ENCODE peak calls at places on chromosome 17, in nine cellular contexts. R is pancreas, M is heart left ventricle, W is left ventricle myocardium inferior, I is HepG2, T is PC-3, J is fibroblast of lung, V is uterus, S is AG04450. F is an unnamed sample.

GRCh38 chr17:79806863-79807720 is 10.2 kb upstream of the CBX8 start:
- DNase-seq in R (no peak), M (no peak), W (no peak), I (no peak), T (no peak), J (no peak), V (no peak), S (no peak), F (no peak)

GRCh38 chr17:69874220-69874670 is 200.8 kb upstream of the KCNJ16 start:
- DNase-seq in R (no peak), M (no peak), W (no peak), I (no peak), T (peak; percentile 87), J (peak; percentile 90), V (no peak), S (no peak), F (no peak)

GRCh38 chr17:29582767-29583166 is 6.7 kb downstream of the GIT1 start:
- DNase-seq in R (no peak), M (peak; percentile 23), W (no peak), I (no peak), T (no peak), J (no peak), V (no peak), S (no peak), F (no peak)

GRCh38 chr17:39631403-39631802 is 4.7 kb downstream of the PPP1R1B start:
- DNase-seq in R (no peak), M (no peak), W (no peak), I (no peak), T (peak; percentile 78), J (no peak), V (no peak), S (no peak), F (no peak)

GRCh38 chr17:17499402-17500145 is 3.4 kb upstream of the RASD1 start:
- DNase-seq in R (peak; percentile 39), M (peak; percentile 14), W (no peak), I (no peak), T (no peak), J (no peak), V (no peak), S (no peak), F (no peak)

GRCh38 chr17:34177642-34178041 is 77.4 kb upstream of the CCL2 start:
- DNase-seq in R (no peak), M (no peak), W (no peak), I (no peak), T (no peak), J (peak; percentile 87), V (no peak), S (no peak), F (no peak)

GRCh38 chr17:20944014-20944905 is 98.6 kb downstream of the USP22 start:
- DNase-seq in R (peak; percentile 81), M (no peak), W (no peak), I (peak; percentile 37), T (peak; percentile 83), J (no peak), V (no peak), S (no peak), F (peak; percentile 13)

GRCh38 chr17:60391419-60392041 is 403 bp downstream of the USP32 start:
- DNase-seq in R (no peak), M (no peak), W (no peak), I (no peak), T (no peak), J (no peak), V (no peak), S (no peak), F (no peak)

GRCh38 chr17:74960739-74961342 is 11.7 kb downstream of the HID1 start:
- DNase-seq in R (no peak), M (no peak), W (no peak), I (peak; percentile 83), T (no peak), J (peak; percentile 29), V (no peak), S (peak; percentile 6), F (peak; percentile 28)

GRCh38 chr17:79338589-79338988 is 264.0 kb downstream of the ENGASE start:
- DNase-seq in R (no peak), M (no peak), W (no peak), I (no peak), T (peak; percentile 44), J (peak; percentile 18), V (no peak), S (no peak), F (no peak)

GRCh38 chr17:49670641-49671040 is 7.3 kb downstream of the SPOP start:
- DNase-seq in R (no peak), M (no peak), W (no peak), I (no peak), T (no peak), J (no peak), V (no peak), S (no peak), F (no peak)

GRCh38 chr17:75684924-75685323 is 17.8 kb downstream of the SAP30BP start:
- DNase-seq in R (peak; percentile 34), M (no peak), W (no peak), I (no peak), T (peak; percentile 84), J (peak; percentile 85), V (no peak), S (no peak), F (no peak)

GRCh38 chr17:50055055-50055425 is 870 bp upstream of the ITGA3 start:
- DNase-seq in R (peak; percentile 78), M (no peak), W (no peak), I (no peak), T (peak; percentile 95), J (no peak), V (no peak), S (no peak), F (peak; percentile 16)

GRCh38 chr17:70584255-70584654 is 414.9 kb downstream of the KCNJ2 start:
- DNase-seq in R (no peak), M (no peak), W (no peak), I (no peak), T (no peak), J (no peak), V (no peak), S (no peak), F (no peak)

GRCh38 chr17:19877546-19877945 is 9.8 kb upstream of the ULK2 start:
- DNase-seq in R (no peak), M (no peak), W (no peak), I (no peak), T (no peak), J (no peak), V (no peak), S (no peak), F (no peak)
- H3K4me3 ChIP-seq in R (no peak overlapping the region), M (no peak overlapping the region), W (no peak overlapping the region), I (no peak overlapping the region), T (no peak overlapping the region), J (no peak overlapping the region), V (no peak overlapping the region), S (no peak overlapping the region), F (no peak overlapping the region)

DNA sequence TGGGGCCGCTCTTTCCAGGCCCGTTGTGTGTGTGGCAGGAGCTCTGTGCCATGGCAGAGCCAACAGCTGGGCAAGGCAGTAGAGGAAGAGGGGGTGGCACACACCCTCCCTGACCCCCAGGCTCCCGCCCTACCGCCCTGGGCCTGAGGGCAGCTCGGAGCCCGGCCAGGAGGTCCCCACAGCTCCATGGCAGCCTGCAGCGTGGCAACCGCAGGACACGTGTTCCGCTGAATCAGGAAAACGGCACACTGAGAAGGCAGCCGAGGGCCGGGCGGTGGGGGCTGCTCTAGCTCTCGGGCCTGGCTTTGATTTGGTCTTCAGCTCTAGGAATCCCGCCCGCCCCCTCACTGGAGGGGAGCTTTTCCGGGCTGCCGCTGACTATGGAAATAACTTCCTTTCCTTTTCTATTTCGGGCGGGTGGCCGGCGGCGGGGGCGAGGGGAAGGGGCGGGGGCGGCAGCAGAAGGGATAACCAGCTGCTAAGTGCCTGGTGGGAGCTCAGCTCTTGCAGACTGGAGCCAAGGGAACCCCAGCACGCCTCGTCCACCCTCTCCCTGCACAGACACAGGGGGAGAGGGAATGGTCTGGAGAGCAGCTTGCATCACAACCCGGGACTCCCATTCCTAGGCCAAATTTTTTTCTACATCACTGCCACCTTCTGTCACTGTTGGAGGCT is 24.7 kb upstream of the MRPS23 start:
- DNase-seq in R (no peak), M (peak; percentile 86), W (peak; percentile 76), I (no peak), T (no peak), J (peak; percentile 97), V (peak; percentile 83), S (peak; percentile 87), F (no peak)
- H3K4me3 ChIP-seq in R (no peak overlapping the region), M (no peak overlapping the region), W (peak overlapping the region; percentile 54), I (no peak overlapping the region), T (peak overlapping the region; percentile 16), J (no peak overlapping the region), V (peak overlapping the region; percentile 7), S (peak overlapping the region; percentile 42), F (no peak overlapping the region)

DNA sequence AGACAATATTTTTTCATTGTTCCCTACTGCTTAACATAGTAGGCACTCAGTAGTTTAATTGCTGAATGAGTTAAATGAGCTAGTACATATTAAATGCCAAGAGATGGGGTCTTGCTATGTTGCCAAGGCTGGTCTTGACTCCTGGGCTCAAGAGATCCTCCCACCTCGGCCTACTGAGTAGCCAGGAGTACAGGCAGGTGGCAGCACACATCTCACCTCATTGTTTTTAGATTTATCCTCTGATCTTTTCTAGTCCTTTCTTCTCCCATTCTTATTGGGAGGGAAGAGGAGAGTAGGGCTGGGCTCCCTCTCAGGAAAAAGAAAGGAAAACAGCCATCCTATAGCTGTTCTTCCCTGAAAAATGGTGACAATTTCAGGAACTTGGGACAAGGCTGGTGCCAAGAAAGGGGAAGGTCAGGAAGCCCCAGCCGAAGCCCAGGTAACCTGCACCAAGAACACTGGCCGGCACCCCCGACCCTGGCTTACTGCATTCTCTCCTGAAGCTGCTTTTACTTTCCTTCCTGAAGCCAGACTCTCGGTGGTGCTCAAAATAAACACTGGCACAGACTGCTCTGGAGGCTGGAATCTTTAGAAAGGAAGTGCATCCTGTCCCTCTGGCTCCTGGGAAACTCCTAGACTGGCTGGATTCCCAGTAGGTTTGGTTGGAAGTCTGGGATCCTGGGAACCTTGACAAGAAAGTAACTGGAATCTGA is 2.7 kb downstream of the TNFAIP1 start:
- DNase-seq in R (no peak), M (peak; percentile 50), W (no peak), I (no peak), T (peak; percentile 14), J (peak; percentile 89), V (no peak), S (no peak), F (no peak)
- H3K4me3 ChIP-seq in R (no peak overlapping the region), M (no peak overlapping the region), W (peak overlapping the region; percentile 90), I (no peak overlapping the region), T (no peak overlapping the region), J (no peak overlapping the region), V (no peak overlapping the region), S (peak overlapping the region; percentile 7), F (no peak overlapping the region)

DNA sequence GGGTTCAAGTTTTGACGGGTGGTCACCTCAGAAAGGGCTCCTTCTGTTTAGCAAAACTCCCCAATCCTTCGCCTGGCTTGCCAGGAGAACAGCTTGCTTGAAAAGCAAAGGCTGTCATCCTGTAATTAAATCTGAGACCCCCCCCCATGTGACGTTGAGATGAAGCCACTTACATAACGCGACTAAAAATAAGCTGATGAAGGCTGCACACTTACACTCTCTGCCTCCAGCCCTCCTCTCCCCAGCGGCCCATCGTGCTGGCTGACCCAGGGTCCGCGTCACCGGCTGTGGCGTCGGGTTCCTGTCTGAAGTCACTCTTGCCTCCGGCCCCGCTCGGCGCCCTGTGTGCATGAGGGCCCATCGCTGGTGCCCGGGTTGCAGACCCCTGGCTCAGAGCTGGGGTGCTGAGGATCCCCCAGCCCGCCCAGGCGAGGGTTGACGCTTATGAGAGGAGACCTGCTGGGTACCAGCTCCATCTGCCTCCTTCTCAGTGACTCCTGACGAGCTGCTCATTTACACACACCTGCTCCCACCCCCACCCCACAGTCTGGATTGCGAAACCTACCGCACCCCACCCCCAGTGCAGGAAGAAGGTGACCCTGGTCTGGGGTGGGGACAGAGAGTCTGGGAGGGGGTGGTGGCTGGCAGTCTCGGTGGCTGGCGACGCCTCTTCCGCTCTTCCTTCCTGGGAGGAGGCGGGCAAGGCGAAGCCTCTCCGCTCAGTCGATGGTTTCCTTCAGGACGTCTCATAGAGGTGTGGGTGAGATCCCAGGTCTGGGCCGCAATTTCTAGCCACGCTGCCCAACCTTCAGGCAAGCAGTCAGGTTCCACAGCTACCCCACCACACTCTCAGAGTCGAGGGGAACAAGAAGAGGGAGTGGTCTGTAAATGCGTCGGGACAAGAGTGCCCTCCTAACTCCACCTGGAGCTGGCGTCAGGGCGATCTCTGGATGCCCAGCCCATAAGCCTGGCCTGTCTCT is 3.1 kb upstream of the BAIAP2 start:
- DNase-seq in R (peak; percentile 62), M (peak; percentile 64), W (no peak), I (no peak), T (no peak), J (no peak), V (no peak), S (no peak), F (no peak)
- H3K4me3 ChIP-seq in R (no peak overlapping the region), M (no peak overlapping the region), W (peak overlapping the region; percentile 47), I (no peak overlapping the region), T (no peak overlapping the region), J (no peak overlapping the region), V (no peak overlapping the region), S (no peak overlapping the region), F (no peak overlapping the region)

F was measured in CD4-positive, CD25-positive, alpha-beta regulatory T cell.